ENCODE peak calls at places on chromosomes 7 and 10, in seven cellular contexts. One of them, this sample, is unnamed.

GRCh38 chr10:118754132-118754555 is 626 bp downstream of the CACUL1 start:
- DNase-seq in stimulated activated CD8-positive, alpha-beta memory T cell treated with anti-CD3 and anti-CD28 coated beads, Interleukin-2, amount 100 ng/mL, for 48 hours: peak; percentile 32
- DNase-seq in activated T-cell treated with anti-CD3 and anti-CD28 coated beads for 1 hour: peak; percentile 11
- DNase-seq in ascending aorta: peak; percentile 68
- DNase-seq in GM04504: no peak
- DNase-seq in NCI-H2081: peak; percentile 31
- DNase-seq in NCI-H187 treated with DMSO at 0.1 percent for 48 hours: no peak
- DNase-seq in this sample: peak; percentile 26

GRCh38 chr10:102673961-102674511 is 29.8 kb downstream of the TRIM8 start:
- DNase-seq in activated T-cell treated with anti-CD3 and anti-CD28 coated beads for 1 hour: peak; percentile 44
- DNase-seq in stimulated activated CD8-positive, alpha-beta memory T cell treated with anti-CD3 and anti-CD28 coated beads, Interleukin-2, amount 100 ng/mL, for 48 hours: peak; percentile 42
- DNase-seq in GM04504: no peak
- DNase-seq in NCI-H2081: peak; percentile 12
- DNase-seq in NCI-H187 treated with DMSO at 0.1 percent for 48 hours: no peak
- DNase-seq in ascending aorta: peak; percentile 86
- DNase-seq in this sample: peak; percentile 61

GRCh38 chr7:1886361-1887064 is 216.4 kb downstream of the ELFN1 start:
- DNase-seq in stimulated activated CD8-positive, alpha-beta memory T cell treated with anti-CD3 and anti-CD28 coated beads, Interleukin-2, amount 100 ng/mL, for 48 hours: no peak
- DNase-seq in NCI-H187 treated with DMSO at 0.1 percent for 48 hours: no peak
- DNase-seq in NCI-H2081: peak; percentile 43
- DNase-seq in GM04504: no peak
- DNase-seq in ascending aorta: no peak
- DNase-seq in activated T-cell treated with anti-CD3 and anti-CD28 coated beads for 1 hour: no peak
- DNase-seq in this sample: no peak

GRCh38 chr7:44787041-44787440 is 9.4 kb upstream of the PPIA start:
- DNase-seq in NCI-H187 treated with DMSO at 0.1 percent for 48 hours: no peak
- DNase-seq in stimulated activated CD8-positive, alpha-beta memory T cell treated with anti-CD3 and anti-CD28 coated beads, Interleukin-2, amount 100 ng/mL, for 48 hours: no peak
- DNase-seq in NCI-H2081: no peak
- DNase-seq in GM04504: no peak
- DNase-seq in ascending aorta: no peak
- DNase-seq in activated T-cell treated with anti-CD3 and anti-CD28 coated beads for 1 hour: no peak
- DNase-seq in this sample: no peak

GRCh38 chr10:124648738-124649137 is 95.4 kb downstream of the FAM53B start:
- DNase-seq in GM04504: peak; percentile 71
- DNase-seq in NCI-H187 treated with DMSO at 0.1 percent for 48 hours: peak; percentile 48
- DNase-seq in stimulated activated CD8-positive, alpha-beta memory T cell treated with anti-CD3 and anti-CD28 coated beads, Interleukin-2, amount 100 ng/mL, for 48 hours: peak; percentile 39
- DNase-seq in NCI-H2081: peak; percentile 76
- DNase-seq in activated T-cell treated with anti-CD3 and anti-CD28 coated beads for 1 hour: peak; percentile 37
- DNase-seq in ascending aorta: peak; percentile 80
- DNase-seq in this sample: peak; percentile 49

GRCh38 chr7:34457329-34457728 is 200.7 kb upstream of the NPSR1 start:
- DNase-seq in GM04504: no peak
- DNase-seq in stimulated activated CD8-positive, alpha-beta memory T cell treated with anti-CD3 and anti-CD28 coated beads, Interleukin-2, amount 100 ng/mL, for 48 hours: no peak
- DNase-seq in NCI-H187 treated with DMSO at 0.1 percent for 48 hours: no peak
- DNase-seq in NCI-H2081: no peak
- DNase-seq in ascending aorta: no peak
- DNase-seq in activated T-cell treated with anti-CD3 and anti-CD28 coated beads for 1 hour: no peak
- DNase-seq in this sample: no peak

GRCh38 chr10:3782099-3782455 is 2.9 kb downstream of the KLF6 start:
- DNase-seq in NCI-H2081: no peak
- DNase-seq in stimulated activated CD8-positive, alpha-beta memory T cell treated with anti-CD3 and anti-CD28 coated beads, Interleukin-2, amount 100 ng/mL, for 48 hours: no peak
- DNase-seq in GM04504: no peak
- DNase-seq in ascending aorta: no peak
- DNase-seq in NCI-H187 treated with DMSO at 0.1 percent for 48 hours: no peak
- DNase-seq in activated T-cell treated with anti-CD3 and anti-CD28 coated beads for 1 hour: no peak
- DNase-seq in this sample: no peak

GRCh38 chr10:90857635-90858488 is at the start of gene HTR7:
- DNase-seq in activated T-cell treated with anti-CD3 and anti-CD28 coated beads for 1 hour: peak; percentile 50
- DNase-seq in GM04504: peak; percentile 13
- DNase-seq in NCI-H2081: peak; percentile 56
- DNase-seq in ascending aorta: peak; percentile 73
- DNase-seq in NCI-H187 treated with DMSO at 0.1 percent for 48 hours: no peak
- DNase-seq in stimulated activated CD8-positive, alpha-beta memory T cell treated with anti-CD3 and anti-CD28 coated beads, Interleukin-2, amount 100 ng/mL, for 48 hours: peak; percentile 31
- DNase-seq in this sample: peak; percentile 57

GRCh38 chr7:139543801-139544603 is 20.5 kb downstream of the CLEC2L start:
- DNase-seq in NCI-H2081: no peak
- DNase-seq in GM04504: no peak
- DNase-seq in ascending aorta: no peak
- DNase-seq in activated T-cell treated with anti-CD3 and anti-CD28 coated beads for 1 hour: no peak
- DNase-seq in NCI-H187 treated with DMSO at 0.1 percent for 48 hours: no peak
- DNase-seq in stimulated activated CD8-positive, alpha-beta memory T cell treated with anti-CD3 and anti-CD28 coated beads, Interleukin-2, amount 100 ng/mL, for 48 hours: no peak
- DNase-seq in this sample: no peak

GRCh38 chr10:114987995-114988394 is 50.0 kb downstream of the TRUB1 start:
- DNase-seq in activated T-cell treated with anti-CD3 and anti-CD28 coated beads for 1 hour: no peak
- DNase-seq in NCI-H2081: no peak
- DNase-seq in GM04504: no peak
- DNase-seq in NCI-H187 treated with DMSO at 0.1 percent for 48 hours: no peak
- DNase-seq in stimulated activated CD8-positive, alpha-beta memory T cell treated with anti-CD3 and anti-CD28 coated beads, Interleukin-2, amount 100 ng/mL, for 48 hours: no peak
- DNase-seq in ascending aorta: no peak
- DNase-seq in this sample: no peak

GRCh38 chr7:72405389-72405788 is 6.7 kb downstream of the CALN1 start:
- DNase-seq in NCI-H187 treated with DMSO at 0.1 percent for 48 hours: no peak
- DNase-seq in NCI-H2081: no peak
- DNase-seq in activated T-cell treated with anti-CD3 and anti-CD28 coated beads for 1 hour: no peak
- DNase-seq in stimulated activated CD8-positive, alpha-beta memory T cell treated with anti-CD3 and anti-CD28 coated beads, Interleukin-2, amount 100 ng/mL, for 48 hours: no peak
- DNase-seq in ascending aorta: no peak
- DNase-seq in GM04504: no peak
- DNase-seq in this sample: no peak

GRCh38 chr10:30488319-30488718 is 54.3 kb downstream of the MAP3K8 start:
- DNase-seq in GM04504: no peak
- DNase-seq in NCI-H2081: no peak
- DNase-seq in stimulated activated CD8-positive, alpha-beta memory T cell treated with anti-CD3 and anti-CD28 coated beads, Interleukin-2, amount 100 ng/mL, for 48 hours: no peak
- DNase-seq in NCI-H187 treated with DMSO at 0.1 percent for 48 hours: no peak
- DNase-seq in ascending aorta: no peak
- DNase-seq in activated T-cell treated with anti-CD3 and anti-CD28 coated beads for 1 hour: no peak
- DNase-seq in this sample: no peak

GRCh38 chr10:132095403-132096113 is 29.8 kb downstream of the JAKMIP3 start:
- DNase-seq in stimulated activated CD8-positive, alpha-beta memory T cell treated with anti-CD3 and anti-CD28 coated beads, Interleukin-2, amount 100 ng/mL, for 48 hours: no peak
- DNase-seq in NCI-H187 treated with DMSO at 0.1 percent for 48 hours: no peak
- DNase-seq in GM04504: no peak
- DNase-seq in activated T-cell treated with anti-CD3 and anti-CD28 coated beads for 1 hour: no peak
- DNase-seq in ascending aorta: no peak
- DNase-seq in NCI-H2081: no peak
- DNase-seq in this sample: no peak

GRCh38 chr7:99380032-99380822 is 5.7 kb downstream of the ARPC1B start:
- DNase-seq in NCI-H2081: no peak
- DNase-seq in stimulated activated CD8-positive, alpha-beta memory T cell treated with anti-CD3 and anti-CD28 coated beads, Interleukin-2, amount 100 ng/mL, for 48 hours: peak; percentile 28
- DNase-seq in ascending aorta: no peak
- DNase-seq in activated T-cell treated with anti-CD3 and anti-CD28 coated beads for 1 hour: no peak
- DNase-seq in GM04504: no peak
- DNase-seq in NCI-H187 treated with DMSO at 0.1 percent for 48 hours: no peak
- DNase-seq in this sample: no peak

GRCh38 chr7:1459930-1460756 is 873 bp upstream of the MICALL2 start:
- DNase-seq in ascending aorta: no peak
- DNase-seq in stimulated activated CD8-positive, alpha-beta memory T cell treated with anti-CD3 and anti-CD28 coated beads, Interleukin-2, amount 100 ng/mL, for 48 hours: no peak
- DNase-seq in NCI-H187 treated with DMSO at 0.1 percent for 48 hours: no peak
- DNase-seq in NCI-H2081: no peak
- DNase-seq in GM04504: no peak
- DNase-seq in activated T-cell treated with anti-CD3 and anti-CD28 coated beads for 1 hour: no peak
- DNase-seq in this sample: peak; percentile 21

GRCh38 chr10:79223346-79224048 is 123.8 kb upstream of the PPIF start:
- DNase-seq in stimulated activated CD8-positive, alpha-beta memory T cell treated with anti-CD3 and anti-CD28 coated beads, Interleukin-2, amount 100 ng/mL, for 48 hours: no peak
- DNase-seq in activated T-cell treated with anti-CD3 and anti-CD28 coated beads for 1 hour: no peak
- DNase-seq in ascending aorta: no peak
- DNase-seq in GM04504: no peak
- DNase-seq in NCI-H2081: no peak
- DNase-seq in NCI-H187 treated with DMSO at 0.1 percent for 48 hours: no peak
- DNase-seq in this sample: no peak

GRCh38 chr7:571096-572012 is 51.7 kb upstream of the PDGFA start:
- DNase-seq in ascending aorta: no peak
- DNase-seq in GM04504: no peak
- DNase-seq in activated T-cell treated with anti-CD3 and anti-CD28 coated beads for 1 hour: no peak
- DNase-seq in NCI-H187 treated with DMSO at 0.1 percent for 48 hours: no peak
- DNase-seq in stimulated activated CD8-positive, alpha-beta memory T cell treated with anti-CD3 and anti-CD28 coated beads, Interleukin-2, amount 100 ng/mL, for 48 hours: no peak
- DNase-seq in NCI-H2081: no peak
- DNase-seq in this sample: no peak

GRCh38 chr10:102310356-102311024 is 65.2 kb downstream of the GBF1 start:
- DNase-seq in activated T-cell treated with anti-CD3 and anti-CD28 coated beads for 1 hour: no peak
- DNase-seq in GM04504: no peak
- DNase-seq in ascending aorta: no peak
- DNase-seq in stimulated activated CD8-positive, alpha-beta memory T cell treated with anti-CD3 and anti-CD28 coated beads, Interleukin-2, amount 100 ng/mL, for 48 hours: no peak
- DNase-seq in NCI-H187 treated with DMSO at 0.1 percent for 48 hours: no peak
- DNase-seq in NCI-H2081: no peak
- DNase-seq in this sample: no peak

GRCh38 chr10:128693493-128694132 is 567.4 kb upstream of the MKI67 start:
- DNase-seq in stimulated activated CD8-positive, alpha-beta memory T cell treated with anti-CD3 and anti-CD28 coated beads, Interleukin-2, amount 100 ng/mL, for 48 hours: no peak
- DNase-seq in ascending aorta: no peak
- DNase-seq in NCI-H2081: no peak
- DNase-seq in activated T-cell treated with anti-CD3 and anti-CD28 coated beads for 1 hour: no peak
- DNase-seq in NCI-H187 treated with DMSO at 0.1 percent for 48 hours: no peak
- DNase-seq in GM04504: no peak
- DNase-seq in this sample: no peak

GRCh38 chr7:22853674-22854157 is 31.1 kb upstream of the TOMM7 start:
- DNase-seq in stimulated activated CD8-positive, alpha-beta memory T cell treated with anti-CD3 and anti-CD28 coated beads, Interleukin-2, amount 100 ng/mL, for 48 hours: no peak
- DNase-seq in ascending aorta: peak; percentile 76
- DNase-seq in GM04504: no peak
- DNase-seq in activated T-cell treated with anti-CD3 and anti-CD28 coated beads for 1 hour: no peak
- DNase-seq in NCI-H187 treated with DMSO at 0.1 percent for 48 hours: no peak
- DNase-seq in NCI-H2081: no peak
- DNase-seq in this sample: no peak

GRCh38 chr10:58653139-58653538 is 140.5 kb downstream of the BICC1 start:
- DNase-seq in ascending aorta: no peak
- DNase-seq in NCI-H187 treated with DMSO at 0.1 percent for 48 hours: no peak
- DNase-seq in activated T-cell treated with anti-CD3 and anti-CD28 coated beads for 1 hour: no peak
- DNase-seq in GM04504: no peak
- DNase-seq in NCI-H2081: no peak
- DNase-seq in stimulated activated CD8-positive, alpha-beta memory T cell treated with anti-CD3 and anti-CD28 coated beads, Interleukin-2, amount 100 ng/mL, for 48 hours: no peak
- DNase-seq in this sample: no peak

GRCh38 chr10:15482168-15482567 is 111.1 kb upstream of the FAM171A1 start:
- DNase-seq in stimulated activated CD8-positive, alpha-beta memory T cell treated with anti-CD3 and anti-CD28 coated beads, Interleukin-2, amount 100 ng/mL, for 48 hours: no peak
- DNase-seq in NCI-H187 treated with DMSO at 0.1 percent for 48 hours: no peak
- DNase-seq in ascending aorta: no peak
- DNase-seq in GM04504: no peak
- DNase-seq in NCI-H2081: no peak
- DNase-seq in activated T-cell treated with anti-CD3 and anti-CD28 coated beads for 1 hour: no peak
- DNase-seq in this sample: no peak

GRCh38 chr7:87219545-87220025 is at the start of gene TMEM243:
- DNase-seq in GM04504: peak; percentile 40
- DNase-seq in NCI-H2081: peak; percentile 80
- DNase-seq in ascending aorta: peak; percentile 90
- DNase-seq in activated T-cell treated with anti-CD3 and anti-CD28 coated beads for 1 hour: peak; percentile 72
- DNase-seq in NCI-H187 treated with DMSO at 0.1 percent for 48 hours: peak; percentile 12
- DNase-seq in stimulated activated CD8-positive, alpha-beta memory T cell treated with anti-CD3 and anti-CD28 coated beads, Interleukin-2, amount 100 ng/mL, for 48 hours: peak; percentile 72
- DNase-seq in this sample: peak; percentile 79

GRCh38 chr7:131008840-131009651 is 275.0 kb upstream of the KLF14 start:
- DNase-seq in ascending aorta: no peak
- DNase-seq in NCI-H2081: no peak
- DNase-seq in stimulated activated CD8-positive, alpha-beta memory T cell treated with anti-CD3 and anti-CD28 coated beads, Interleukin-2, amount 100 ng/mL, for 48 hours: no peak
- DNase-seq in NCI-H187 treated with DMSO at 0.1 percent for 48 hours: no peak
- DNase-seq in activated T-cell treated with anti-CD3 and anti-CD28 coated beads for 1 hour: no peak
- DNase-seq in GM04504: no peak
- DNase-seq in this sample: no peak